ENCODE peak calls at places on chromosomes 16 and 17, in nine cellular contexts. X is H4, R is HL-60, F is activated T-helper 1 cell treated with Interleukin-2 at 50 U/mL for 16 hours, Q is T-helper 2 cell, A is MM.1S, V is tibial nerve, I is cardiac fibroblast, C is T-helper 17 cell. T is an unnamed sample.

GRCh38 chr16:67391424-67392300 is 1.6 kb downstream of the TPPP3 start:
- DNase-seq in X (no peak), R (no peak), F (no peak), Q (no peak), A (no peak), V (no peak), I (no peak), C (no peak), T (no peak)

GRCh38 chr17:57534863-57535651 is 210.0 kb downstream of the CCDC182 start:
- DNase-seq in X (peak), R (no peak), F (no peak), Q (no peak), A (no peak), V (no peak), I (peak), C (no peak), T (no peak)

GRCh38 chr17:9842057-9842758 is 16.5 kb downstream of the GLP2R start:
- DNase-seq in X (peak), R (no peak), F (no peak), Q (no peak), A (no peak), V (peak), I (peak), C (no peak), T (peak)

GRCh38 chr17:50479522-50480141 is 972 bp downstream of the RSAD1 start:
- DNase-seq in X (peak), R (peak), F (peak), Q (peak), A (peak), V (no peak), I (peak), C (peak), T (peak)

GRCh38 chr16:24635900-24636610 is 93.4 kb upstream of the TNRC6A start:
- DNase-seq in X (peak), R (no peak), F (no peak), Q (no peak), A (no peak), V (peak), I (peak), C (no peak), T (peak)

GRCh38 chr17:76844846-76845245 is 23.4 kb upstream of the MGAT5B start:
- DNase-seq in X (no peak), R (no peak), F (no peak), Q (no peak), A (no peak), V (no peak), I (peak), C (no peak), T (no peak)

GRCh38 chr17:32943206-32943605 is 15.3 kb downstream of the TMEM98 start:
- DNase-seq in X (no peak), R (no peak), F (no peak), Q (no peak), A (no peak), V (no peak), I (peak), C (no peak), T (no peak)

GRCh38 chr17:74524751-74525725 is 6.2 kb downstream of the CD300LB start:
- DNase-seq in X (no peak), R (no peak), F (no peak), Q (no peak), A (no peak), V (no peak), I (no peak), C (no peak), T (peak)

GRCh38 chr17:75386430-75386829 is 19.0 kb downstream of the GRB2 start:
- DNase-seq in X (no peak), R (no peak), F (no peak), Q (no peak), A (no peak), V (no peak), I (no peak), C (no peak), T (no peak)

GRCh38 chr16:86951831-86952598 is 365.2 kb downstream of the C16orf95 start:
- DNase-seq in X (peak), R (no peak), F (no peak), Q (no peak), A (no peak), V (no peak), I (peak), C (no peak), T (no peak)

GRCh38 chr16:86364653-86365380 is 145.5 kb upstream of the FOXF1 start:
- DNase-seq in X (no peak), R (no peak), F (no peak), Q (no peak), A (no peak), V (no peak), I (no peak), C (no peak), T (no peak)

GRCh38 chr17:41919165-41919817 is 540 bp upstream of the ACLY start:
- DNase-seq in X (no peak), R (no peak), F (no peak), Q (no peak), A (no peak), V (peak), I (no peak), C (no peak), T (peak)

GRCh38 chr16:16136588-16136987 is 86.7 kb downstream of the ABCC6 start:
- DNase-seq in X (no peak), R (no peak), F (no peak), Q (no peak), A (no peak), V (no peak), I (no peak), C (no peak), T (no peak)

GRCh38 chr17:32693135-32693897 is 183.6 kb downstream of the MYO1D start:
- DNase-seq in X (no peak), R (no peak), F (no peak), Q (no peak), A (no peak), V (no peak), I (no peak), C (no peak), T (no peak)

GRCh38 chr16:83994087-83994486 is 26.0 kb downstream of the NECAB2 start:
- DNase-seq in X (peak), R (peak), F (no peak), Q (no peak), A (no peak), V (no peak), I (peak), C (no peak), T (no peak)

GRCh38 chr17:78342438-78343098 is 17.3 kb downstream of the SOCS3 start:
- DNase-seq in X (peak), R (no peak), F (no peak), Q (no peak), A (no peak), V (no peak), I (peak), C (no peak), T (no peak)

GRCh38 chr17:3528604-3529511 is 28.8 kb downstream of the TRPV3 start:
- DNase-seq in X (no peak), R (no peak), F (no peak), Q (no peak), A (no peak), V (no peak), I (peak), C (no peak), T (no peak)

GRCh38 chr17:28177351-28177750 is 134.9 kb downstream of the NLK start:
- DNase-seq in X (no peak), R (no peak), F (no peak), Q (no peak), A (no peak), V (no peak), I (no peak), C (no peak), T (no peak)

GRCh38 chr17:30263552-30264333 is 28.0 kb downstream of the BLMH start:
- DNase-seq in X (no peak), R (no peak), F (no peak), Q (no peak), A (no peak), V (no peak), I (peak), C (no peak), T (peak)

GRCh38 chr16:81005644-81006471 is 827 bp downstream of the CMC2 start:
- DNase-seq in X (no peak), R (no peak), F (no peak), Q (no peak), A (peak), V (no peak), I (peak), C (no peak), T (no peak)

GRCh38 chr16:78748471-78748929 is 649.0 kb downstream of the WWOX start:
- DNase-seq in X (peak), R (no peak), F (no peak), Q (no peak), A (peak), V (no peak), I (no peak), C (no peak), T (no peak)

GRCh38 chr17:4607773-4608187 is 23.5 kb downstream of the SMTNL2 start:
- DNase-seq in X (no peak), R (peak), F (no peak), Q (no peak), A (no peak), V (peak), I (peak), C (no peak), T (no peak)

GRCh38 chr17:37359682-37360188 is 16.1 kb upstream of the C17orf78 start:
- DNase-seq in X (no peak), R (peak), F (no peak), Q (no peak), A (no peak), V (peak), I (no peak), C (no peak), T (no peak)

GRCh38 chr17:7241047-7241733 is 1.1 kb downstream of the GABARAP start:
- DNase-seq in X (no peak), R (no peak), F (no peak), Q (no peak), A (peak), V (no peak), I (no peak), C (no peak), T (no peak)

GRCh38 chr17:38613981-38614779 is 8.4 kb upstream of the SRCIN1 start:
- DNase-seq in X (no peak), R (no peak), F (no peak), Q (no peak), A (no peak), V (no peak), I (no peak), C (no peak), T (peak)

GRCh38 chr17:39738568-39738901 is 797 bp downstream of the GRB7 start:
- DNase-seq in X (no peak), R (no peak), F (no peak), Q (no peak), A (peak), V (no peak), I (no peak), C (peak), T (peak)

GRCh38 chr17:73976676-73977521 is 226.6 kb upstream of the RPL38 start:
- DNase-seq in X (peak), R (no peak), F (no peak), Q (no peak), A (no peak), V (no peak), I (peak), C (no peak), T (no peak)

GRCh38 chr17:44767493-44767892 is 8.7 kb downstream of the ADAM11 start:
- DNase-seq in X (no peak), R (peak), F (no peak), Q (no peak), A (peak), V (no peak), I (no peak), C (no peak), T (no peak)

GRCh38 chr17:76081295-76082210 is 2.6 kb downstream of the ZACN start:
- DNase-seq in X (no peak), R (no peak), F (no peak), Q (no peak), A (no peak), V (no peak), I (no peak), C (no peak), T (no peak)

GRCh38 chr17:59361916-59362810 is 30.7 kb downstream of the YPEL2 start:
- DNase-seq in X (peak), R (no peak), F (peak), Q (peak), A (peak), V (no peak), I (peak), C (no peak), T (no peak)

GRCh38 chr17:50425682-50426471 is at the start of gene ACSF2:
- DNase-seq in X (peak), R (peak), F (peak), Q (peak), A (peak), V (peak), I (peak), C (peak), T (peak)

GRCh38 chr17:80639658-80640057 is 95.0 kb downstream of the RPTOR start:
- DNase-seq in X (no peak), R (no peak), F (no peak), Q (no peak), A (no peak), V (no peak), I (no peak), C (no peak), T (no peak)

T was measured in left lobe of liver.